ENCODE peak calls at places on chromosomes 6 and 20, in seven cellular contexts. E is tibial nerve, T is epithelial cell of esophagus, W is astrocyte of the spinal cord, A is choroid plexus epithelial cell, I is HCT116, M is mucosa of descending colon. X is an unnamed sample.
A peak's percentile ranks its signal among the peaks of the same experiment; 100 is the strongest.

GRCh38 chr20:32727663-32728062 is 15.6 kb downstream of the COMMD7 start:
- DNase-seq in E (no peak), A (peak; percentile 90), T (no peak), M (no peak), I (no peak), W (peak; percentile 93), X (no peak)

GRCh38 chr6:158972241-158973233 is 27.5 kb downstream of the RSPH3 start:
- DNase-seq in T (peak; percentile 65), A (peak; percentile 78), E (no peak), W (peak; percentile 70), I (peak; percentile 55), M (no peak), X (no peak)

GRCh38 chr6:21587925-21588811 is 5.4 kb upstream of the SOX4 start:
- DNase-seq in I (peak; percentile 44), W (peak; percentile 64), M (peak; percentile 80), A (peak; percentile 65), E (no peak), T (peak; percentile 62), X (peak; percentile 84)

GRCh38 chr6:20661721-20662120 is 127.5 kb downstream of the CDKAL1 start:
- DNase-seq in A (peak; percentile 64), I (no peak), M (no peak), T (peak; percentile 94), E (no peak), W (peak; percentile 25), X (no peak)

GRCh38 chr6:52574709-52575489 is 2.0 kb downstream of the TRAM2 start:
- DNase-seq in I (no peak), T (no peak), A (peak; percentile 61), E (peak; percentile 45), M (peak; percentile 75), W (no peak), X (no peak)

GRCh38 chr6:7463785-7464184 is 74.2 kb downstream of the RIOK1 start:
- DNase-seq in T (peak; percentile 84), M (no peak), W (no peak), I (no peak), A (peak; percentile 14), E (no peak), X (no peak)

GRCh38 chr6:72564231-72564630 is 57.6 kb upstream of the KCNQ5 start:
- DNase-seq in M (no peak), A (no peak), W (no peak), E (no peak), T (no peak), I (no peak), X (no peak)

GRCh38 chr6:11094411-11094851 is 797 bp downstream of the SMIM13 start:
- DNase-seq in I (no peak), M (peak; percentile 73), A (peak; percentile 60), T (peak; percentile 63), W (peak; percentile 61), E (no peak), X (peak; percentile 52)

GRCh38 chr6:39962831-39963230 is 28.6 kb upstream of the MOCS1 start:
- DNase-seq in I (no peak), E (no peak), W (no peak), T (no peak), A (peak; percentile 72), M (no peak), X (no peak)

GRCh38 chr20:41408986-41409385 is 42.4 kb upstream of the EMILIN3 start:
- DNase-seq in A (no peak), W (no peak), M (no peak), I (no peak), T (no peak), E (no peak), X (no peak)

GRCh38 chr6:28771401-28772267 is 152.2 kb downstream of the TRIM27 start:
- DNase-seq in T (peak; percentile 64), E (no peak), M (no peak), I (no peak), W (no peak), A (no peak), X (peak; percentile 62)
- TF ChIP-seq CTCF in T (no peak), E (no peak), M (no peak), I (no peak), W (no peak), A (no peak), X (peak; percentile 34)

GRCh38 chr6:84191802-84192201 is 35.6 kb downstream of the CEP162 start:
- DNase-seq in W (no peak), T (no peak), E (no peak), A (no peak), I (no peak), M (no peak), X (no peak)

GRCh38 chr6:84193140-84193708 is 34.2 kb downstream of the CEP162 start:
- DNase-seq in E (no peak), I (peak; percentile 85), A (peak; percentile 43), T (peak; percentile 77), M (no peak), W (peak; percentile 87), X (no peak)

DNA sequence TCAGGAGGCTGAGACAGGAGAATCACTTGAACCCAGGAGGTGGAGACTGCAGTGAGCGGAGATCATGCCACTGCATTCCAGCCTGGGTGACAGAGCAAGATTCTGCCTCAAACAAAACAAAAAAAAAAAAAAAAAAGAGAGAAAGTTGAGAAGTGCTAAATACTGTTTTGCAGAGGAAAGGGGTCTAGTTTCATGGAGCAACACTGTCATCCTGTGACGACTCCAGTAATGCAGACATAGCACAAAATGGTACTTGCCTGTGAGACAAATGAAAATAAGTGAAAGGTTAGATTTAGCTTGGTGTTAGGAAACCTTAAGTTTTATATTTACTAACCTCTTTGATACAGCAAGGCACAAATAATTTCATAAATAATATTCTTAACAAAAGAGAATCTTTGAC is 29.7 kb downstream of the CEP162 start:
- DNase-seq in T (no peak), A (peak; percentile 24), M (no peak), E (no peak), I (no peak), W (peak; percentile 11), X (no peak)
- TF ChIP-seq CTCF in T (peak; percentile 9), A (peak; percentile 16), M (no peak), E (no peak), I (no peak), W (peak; percentile 20), X (no peak)

GRCh38 chr20:14334306-14334930 is 3.0 kb downstream of the FLRT3 start:
- DNase-seq in E (no peak), W (peak; percentile 67), M (no peak), T (peak; percentile 69), A (peak; percentile 82), I (no peak), X (peak; percentile 63)

GRCh38 chr20:14333734-14334133 is 3.7 kb downstream of the FLRT3 start:
- DNase-seq in M (no peak), E (no peak), W (no peak), T (no peak), A (no peak), I (no peak), X (no peak)

GRCh38 chr20:14336667-14337066 is 745 bp downstream of the FLRT3 start:
- DNase-seq in M (no peak), E (no peak), I (no peak), T (peak; percentile 45), A (peak; percentile 58), W (no peak), X (no peak)

GRCh38 chr20:14335122-14335521 is 2.3 kb downstream of the FLRT3 start:
- DNase-seq in W (no peak), T (no peak), M (no peak), A (no peak), E (no peak), I (no peak), X (no peak)

DNA sequence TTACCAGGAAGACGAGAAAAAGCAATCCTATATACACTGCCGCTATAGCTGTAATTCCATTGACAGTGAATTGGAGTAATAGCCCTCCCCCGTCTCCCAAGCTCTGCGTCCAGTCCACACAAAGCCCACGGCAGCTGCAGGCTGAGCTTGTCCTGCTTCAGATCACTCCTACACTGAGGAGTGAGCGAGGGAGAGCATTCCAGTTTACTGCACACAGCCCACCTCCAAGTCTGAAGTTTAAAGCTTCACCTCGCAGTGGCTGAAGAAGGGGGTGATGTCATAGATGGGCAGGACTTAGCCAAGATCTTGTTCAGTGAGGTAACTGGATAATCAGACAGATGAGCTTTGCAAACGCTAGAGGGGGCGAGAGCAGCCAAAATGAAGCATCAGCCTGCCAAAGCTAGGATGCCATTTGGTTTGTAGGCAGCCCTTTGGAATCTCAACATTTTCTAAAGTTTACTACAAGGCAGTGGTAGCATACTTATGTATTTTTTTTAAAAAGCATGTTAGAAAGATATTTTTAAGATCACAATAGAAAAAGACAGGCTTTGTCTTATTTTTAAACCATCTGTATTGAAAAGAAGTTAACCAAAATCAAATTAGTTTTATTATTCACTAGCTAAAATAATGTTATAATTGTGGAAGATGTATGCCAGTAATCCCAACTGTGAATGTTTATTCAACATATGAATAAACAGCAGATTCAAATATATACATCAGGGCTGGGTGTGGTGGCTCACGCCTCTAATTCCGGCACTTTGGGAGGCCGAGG is at the start of gene FLRT3:
- DNase-seq in E (peak; percentile 55), I (peak; percentile 83), A (peak; percentile 98), T (peak; percentile 99), W (peak; percentile 97), M (peak; percentile 73), X (peak; percentile 70)
- TF ChIP-seq CTCF in E (peak; percentile 71), I (peak; percentile 36), A (peak; percentile 93), T (peak; percentile 92), W (peak; percentile 85), M (peak; percentile 59), X (peak; percentile 61)

DNA sequence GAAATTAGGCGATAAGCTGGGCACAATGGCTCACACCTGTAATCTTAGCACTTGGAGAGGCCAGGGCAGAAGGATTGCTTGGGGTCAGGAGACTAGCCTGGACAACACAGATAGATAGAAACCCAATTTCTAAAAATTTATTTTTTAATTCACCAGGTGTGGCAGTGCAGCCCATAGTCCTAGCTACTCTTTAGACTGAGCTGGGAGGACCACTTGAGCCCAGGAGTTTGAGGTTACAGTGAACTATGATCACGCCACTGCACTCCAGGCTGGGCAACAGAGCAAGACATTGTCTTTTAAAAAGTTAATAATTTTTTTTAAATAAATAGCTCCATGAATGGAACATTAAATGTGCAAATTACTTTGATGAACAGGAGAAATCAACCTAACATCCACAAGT is 8.2 kb downstream of the ZNF318 start:
- DNase-seq in M (no peak), A (no peak), E (no peak), I (no peak), W (no peak), T (no peak), X (no peak)
- TF ChIP-seq CTCF in M (no peak), A (no peak), E (no peak), I (no peak), W (no peak), T (no peak), X (no peak)

DNA sequence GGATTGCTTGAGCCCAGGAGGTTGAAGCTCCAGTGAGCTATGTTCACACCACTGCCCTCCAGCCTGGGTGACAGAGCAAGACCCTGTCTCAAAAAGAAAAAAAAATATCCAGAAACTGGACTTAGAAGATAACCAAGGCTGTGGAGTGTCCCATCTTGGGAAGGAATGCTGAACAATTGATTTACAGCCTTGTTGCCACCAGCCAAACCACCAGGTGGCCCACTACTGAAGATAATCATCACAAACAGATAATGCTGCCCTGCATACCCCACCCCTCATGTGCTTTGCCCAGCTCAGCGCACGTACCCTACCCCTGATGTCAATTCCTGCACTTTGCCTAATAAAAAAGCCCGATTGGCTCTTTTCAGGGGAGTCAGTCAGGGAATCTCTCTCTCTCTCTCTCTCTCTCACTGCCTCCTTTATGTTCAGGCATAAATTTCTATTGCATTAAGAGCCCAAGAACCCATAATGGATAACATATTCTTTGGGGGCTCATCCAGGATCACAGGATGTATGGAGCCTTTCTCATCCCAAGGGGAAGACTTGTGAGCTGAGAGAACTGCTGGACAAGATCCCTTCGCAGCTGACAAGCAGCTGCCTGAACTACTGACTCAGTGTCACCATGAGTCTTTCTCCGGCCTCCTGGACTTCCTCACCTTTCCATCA is 166.4 kb downstream of the CD24 start:
- DNase-seq in E (no peak), M (no peak), A (no peak), I (no peak), T (no peak), W (no peak), X (no peak)
- TF ChIP-seq CTCF in E (no peak), M (no peak), A (no peak), I (peak; percentile 43), T (no peak), W (no peak), X (no peak)

X was measured in glutamatergic neuron.